ENCODE peak calls at places on chromosomes 1 and 21, in ten cellular contexts. Y is hepatocyte; H is CD8-positive, alpha-beta T cell; A is RWPE1; E is tibial nerve; G is AG04449; P is GM12864; O is left ventricle myocardium inferior; Q is fibroblast of pulmonary artery; S is foreskin fibroblast. W is an unnamed sample.
A peak's percentile ranks its signal among the peaks of the same experiment; 100 is the strongest.

GRCh38 chr1:109799445-109799844 is 35.7 kb upstream of the EPS8L3 start:
- DNase-seq in P (no peak), A (no peak), S (peak; percentile 74), O (no peak), Q (no peak), G (no peak), Y (no peak), H (no peak), E (no peak), W (no peak)

GRCh38 chr1:42529724-42530161 is 66.7 kb downstream of the CCDC30 start:
- DNase-seq in O (no peak), H (no peak), G (peak; percentile 7), Y (no peak), A (peak; percentile 72), Q (peak; percentile 3), P (no peak), S (peak; percentile 88), E (no peak), W (no peak)

GRCh38 chr1:27147842-27148518 is 6.9 kb downstream of the SLC9A1 start:
- DNase-seq in E (no peak), O (no peak), G (no peak), A (no peak), P (no peak), H (no peak), S (no peak), Q (no peak), Y (no peak), W (no peak)

GRCh38 chr1:56577859-56578663 is 1.3 kb downstream of the PLPP3 start:
- DNase-seq in P (no peak), O (peak; percentile 46), A (peak; percentile 48), H (no peak), S (peak; percentile 68), Q (peak; percentile 64), E (no peak), Y (peak; percentile 72), G (no peak), W (no peak)

GRCh38 chr1:19342077-19342775 is 30.1 kb downstream of the SLC66A1 start:
- DNase-seq in Y (no peak), S (peak; percentile 89), O (peak; percentile 59), P (no peak), H (no peak), Q (no peak), G (no peak), A (no peak), E (peak; percentile 60), W (no peak)

GRCh38 chr1:184905601-184906322 is 68.5 kb downstream of the NIBAN1 start:
- DNase-seq in P (no peak), E (no peak), O (no peak), Q (peak; percentile 40), G (no peak), A (no peak), S (no peak), Y (peak; percentile 61), H (no peak), W (no peak)

GRCh38 chr1:14345925-14346550 is 252.4 kb upstream of the KAZN start:
- DNase-seq in E (no peak), H (no peak), A (no peak), O (no peak), G (no peak), Q (no peak), Y (no peak), S (peak; percentile 41), P (no peak), W (no peak)

GRCh38 chr21:25561668-25562641 is 45.3 kb downstream of the MRPL39 start:
- DNase-seq in S (peak; percentile 88), Q (peak; percentile 73), H (peak; percentile 73), E (no peak), Y (peak; percentile 82), A (peak; percentile 45), G (no peak), O (peak; percentile 35), P (no peak), W (no peak)

GRCh38 chr1:201061049-201061448 is 37.5 kb upstream of the KIF21B start:
- DNase-seq in Q (no peak), S (no peak), A (no peak), E (no peak), P (no peak), Y (no peak), H (no peak), O (peak; percentile 64), G (no peak), W (no peak)

GRCh38 chr1:27602510-27603319 is 1.2 kb downstream of the AHDC1 start:
- DNase-seq in O (peak; percentile 61), G (no peak), E (peak; percentile 63), P (no peak), S (peak; percentile 79), H (no peak), A (peak; percentile 83), Q (no peak), Y (peak; percentile 82), W (no peak)

GRCh38 chr1:228337711-228338520 is 68.7 kb downstream of the TRIM11 start:
- DNase-seq in A (no peak), O (peak; percentile 14), E (no peak), Q (no peak), H (no peak), Y (no peak), G (no peak), S (no peak), P (no peak), W (no peak)

GRCh38 chr1:145962157-145963102 is 1.9 kb downstream of the ANKRD34A start:
- DNase-seq in H (peak; percentile 54), Q (no peak), Y (peak; percentile 31), E (no peak), G (no peak), S (peak; percentile 78), A (peak; percentile 52), O (peak; percentile 46), P (no peak), W (no peak)

DNA sequence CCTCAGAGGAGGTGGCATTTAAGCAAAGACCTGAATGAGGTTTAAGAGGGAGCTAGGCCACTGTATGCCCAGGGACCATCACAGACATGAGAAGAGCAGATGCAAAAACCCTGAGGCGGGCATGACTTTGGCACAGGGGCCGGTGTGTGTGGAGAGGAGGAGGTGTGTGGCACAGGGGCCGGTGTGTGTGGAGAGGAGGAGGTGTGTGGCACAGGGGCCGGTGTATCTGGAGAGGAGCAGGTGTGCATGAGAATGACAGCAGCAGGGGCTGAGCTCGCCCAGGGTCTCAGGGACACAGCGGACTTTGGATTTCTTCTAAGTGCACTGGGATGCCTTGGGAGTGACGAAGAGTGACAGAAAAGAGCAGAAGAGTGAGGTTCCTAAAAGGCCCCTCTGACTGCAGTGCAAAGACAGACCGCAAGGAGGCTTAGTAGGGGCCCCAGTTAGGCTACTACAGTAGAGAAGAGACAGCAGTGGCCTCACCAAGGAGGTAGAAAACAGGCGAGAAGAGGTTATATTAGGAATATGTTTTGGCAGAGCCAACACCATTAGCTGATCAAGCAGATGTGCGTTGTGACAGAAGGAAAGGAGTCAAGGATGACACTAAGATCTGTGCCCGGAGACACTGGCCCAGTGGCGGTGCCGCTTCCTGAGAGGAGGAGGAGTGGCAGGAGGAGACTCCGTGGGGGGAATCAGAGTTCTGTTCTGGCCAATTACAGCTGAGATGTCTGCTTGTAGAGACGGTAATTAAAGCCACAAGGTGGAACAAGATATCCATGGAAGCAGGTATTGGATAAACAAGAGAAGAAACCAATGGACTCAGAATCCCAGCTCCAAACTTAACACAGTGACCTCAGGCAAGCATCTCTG is 18.4 kb downstream of the ZBTB17 start:
- DNase-seq in P (no peak), Y (no peak), S (no peak), Q (no peak), A (no peak), E (peak; percentile 5), G (no peak), O (no peak), H (no peak), W (no peak)
- TF ChIP-seq CTCF in P (peak; percentile 63), Y (peak; percentile 11), S (peak; percentile 41), Q (peak; percentile 51), A (no peak), E (no peak), G (peak; percentile 51), O (peak; percentile 20), H (no peak), W (no peak)

GRCh38 chr1:208167229-208167869 is 76.8 kb downstream of the PLXNA2 start:
- DNase-seq in E (no peak), A (no peak), P (no peak), Q (no peak), Y (no peak), O (no peak), G (no peak), S (no peak), H (no peak), W (no peak)
- TF ChIP-seq CTCF in E (no peak), A (no peak), P (no peak), Q (no peak), Y (no peak), O (no peak), G (no peak), S (no peak), H (no peak), W (no peak)

GRCh38 chr1:45205910-45206721 is at the start of gene ZSWIM5:
- DNase-seq in P (no peak), A (peak; percentile 45), H (peak; percentile 75), E (peak; percentile 14), O (peak; percentile 72), Q (peak; percentile 47), S (peak; percentile 90), G (no peak), Y (peak; percentile 84), W (peak; percentile 34)
- TF ChIP-seq CTCF in P (no peak), A (no peak), H (no peak), E (no peak), O (no peak), Q (no peak), S (no peak), G (no peak), Y (no peak), W (no peak)

GRCh38 chr1:193755441-193755840 is 569.0 kb upstream of the B3GALT2 start:
- DNase-seq in S (no peak), H (no peak), P (no peak), G (no peak), O (no peak), E (no peak), Q (no peak), Y (no peak), A (no peak), W (no peak)

GRCh38 chr1:193749868-193750267 is 563.5 kb upstream of the B3GALT2 start:
- DNase-seq in A (no peak), G (no peak), O (no peak), Y (no peak), S (no peak), Q (no peak), P (no peak), H (no peak), E (no peak), W (no peak)

GRCh38 chr1:193753038-193753756 is 566.8 kb upstream of the B3GALT2 start:
- DNase-seq in P (no peak), G (no peak), Q (no peak), H (no peak), Y (peak; percentile 17), S (no peak), A (no peak), O (no peak), E (no peak), W (no peak)

DNA sequence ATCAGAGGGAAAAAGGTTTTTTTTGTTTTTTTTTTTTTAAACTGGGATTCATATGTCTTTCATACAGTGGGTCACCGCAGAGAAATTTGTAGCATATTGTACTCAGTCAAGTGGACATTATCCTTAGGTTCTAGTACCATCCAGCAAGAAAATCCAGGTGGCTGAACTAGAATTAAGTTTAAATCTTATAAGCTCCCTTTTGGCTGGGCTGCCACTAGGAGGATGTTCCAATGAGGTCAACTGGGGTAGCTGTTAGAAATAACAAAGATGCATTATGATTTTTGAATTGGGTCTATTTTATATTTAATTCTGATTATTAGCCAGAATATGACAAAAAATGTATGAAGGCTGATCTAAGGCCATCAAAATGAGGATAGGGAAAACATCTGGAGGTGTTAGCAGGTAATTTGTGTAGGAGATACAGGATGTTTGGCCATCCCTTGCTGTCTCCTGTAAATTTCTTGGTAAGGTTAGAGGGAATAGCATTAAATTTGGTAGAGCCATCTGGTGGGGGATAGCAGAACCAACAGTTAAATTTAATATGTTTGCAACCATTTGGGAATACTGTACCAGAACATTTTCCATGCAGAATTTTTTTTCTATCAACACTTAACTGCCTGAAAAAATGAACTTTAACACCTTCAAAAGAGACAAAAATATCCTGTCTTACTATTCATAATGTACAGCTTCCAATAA is 568.5 kb upstream of the B3GALT2 start:
- DNase-seq in Y (no peak), H (no peak), A (no peak), G (no peak), E (no peak), Q (peak; percentile 26), O (no peak), P (no peak), S (peak; percentile 21), W (no peak)
- TF ChIP-seq CTCF in Y (no peak), H (no peak), A (no peak), G (no peak), E (no peak), Q (peak; percentile 36), O (no peak), P (no peak), S (peak; percentile 5), W (peak; percentile 27)